ENCODE peak calls at places on chromosomes 2 and 18, in ten cellular contexts. I, N, H, Y, M, O, X, F, D and K are unnamed samples.

GRCh38 chr2:239299218-239299939 is 101.4 kb downstream of the HDAC4 start:
- DNase-seq in F (no peak), I (no peak), Y (no peak), M (no peak), N (peak), X (no peak), D (no peak), O (no peak), H (no peak), K (peak)

GRCh38 chr2:232336241-232336736 is 42.3 kb upstream of the ALPP start:
- DNase-seq in N (no peak), X (no peak), Y (no peak), M (no peak), O (no peak), D (no peak), H (no peak), I (no peak), F (no peak), K (peak)

GRCh38 chr2:81650048-81650971 is 1345.8 kb upstream of the LRRTM1 start:
- DNase-seq in O (no peak), X (no peak), I (no peak), F (no peak), D (peak), M (no peak), N (no peak), Y (no peak), H (no peak), K (no peak)

GRCh38 chr2:23427976-23428375 is 43.0 kb downstream of the KLHL29 start:
- DNase-seq in D (no peak), N (no peak), O (peak), X (no peak), I (no peak), H (no peak), Y (no peak), M (no peak), F (no peak), K (no peak)

GRCh38 chr2:105078906-105079305 is 41.0 kb downstream of the MRPS9 start:
- DNase-seq in F (no peak), N (no peak), Y (no peak), O (no peak), X (no peak), H (no peak), M (no peak), D (no peak), I (no peak), K (no peak)

GRCh38 chr2:2872309-2872617 is 505.4 kb downstream of the EIPR1 start:
- DNase-seq in X (no peak), H (no peak), I (no peak), M (no peak), N (no peak), F (no peak), O (no peak), Y (no peak), D (no peak), K (no peak)

GRCh38 chr2:3105814-3106569 is 271.6 kb downstream of the EIPR1 start:
- DNase-seq in I (no peak), M (no peak), F (no peak), D (no peak), Y (no peak), N (no peak), O (peak), H (no peak), X (no peak), K (no peak)

GRCh38 chr18:28281400-28281799 is 104.5 kb upstream of the CDH2 start:
- DNase-seq in Y (no peak), D (no peak), I (no peak), M (no peak), O (no peak), N (no peak), F (no peak), H (no peak), X (no peak), K (no peak)

GRCh38 chr2:204452464-204453023 is 92.7 kb upstream of the PARD3B start:
- DNase-seq in O (no peak), F (no peak), X (no peak), H (peak), I (no peak), Y (no peak), M (peak), D (peak), N (peak), K (peak)

GRCh38 chr2:15691586-15692310 is 100.1 kb downstream of the DDX1 start:
- DNase-seq in M (no peak), Y (no peak), H (no peak), N (no peak), X (no peak), O (no peak), D (no peak), F (no peak), I (no peak), K (no peak)

GRCh38 chr2:169002151-169002738 is 28.9 kb downstream of the ABCB11 start:
- DNase-seq in O (no peak), N (no peak), F (no peak), M (no peak), I (no peak), X (no peak), Y (no peak), H (no peak), D (no peak), K (no peak)

GRCh38 chr18:11108956-11109355 is 40.4 kb downstream of the PIEZO2 start:
- DNase-seq in M (no peak), H (no peak), O (no peak), X (no peak), I (no peak), Y (no peak), F (no peak), N (no peak), D (no peak), K (no peak)